ENCODE peak calls at places on chromosomes 4 and X, in six cellular contexts. W is fibroblast of villous mesenchyme, T is mesendoderm, N is Right ventricle myocardium superior, L is adrenal gland, V is mucosa of descending colon. X is an unnamed sample.

GRCh38 chr4:123083612-123084011 is 161.2 kb upstream of the NUDT6 start:
- DNase-seq in L (no peak), W (no peak), V (no peak), T (no peak), N (no peak), X (no peak)

GRCh38 chrX:46838974-46839480 is 2.2 kb downstream of the RP2 start:
- DNase-seq in T (no peak), V (no peak), W (peak), N (no peak), L (no peak), X (peak)

GRCh38 chr4:24042094-24042493 is 152.2 kb upstream of the PPARGC1A start:
- DNase-seq in N (no peak), V (no peak), W (peak), L (no peak), T (no peak), X (peak)

GRCh38 chrX:103376979-103377324 is 614 bp downstream of the BEX3 start:
- DNase-seq in W (no peak), L (peak), T (peak), V (peak), N (no peak), X (peak)

GRCh38 chrX:20517565-20517964 is 250.9 kb upstream of the RPS6KA3 start:
- DNase-seq in T (no peak), N (no peak), W (no peak), V (no peak), L (no peak), X (peak)

GRCh38 chr4:162684371-162684700 is 482.4 kb downstream of the NAF1 start:
- DNase-seq in N (no peak), V (no peak), T (no peak), W (no peak), L (no peak), X (no peak)

GRCh38 chr4:120517966-120518365 is 404.6 kb downstream of the PRDM5 start:
- DNase-seq in N (no peak), V (no peak), T (peak), L (peak), W (peak), X (peak)

GRCh38 chrX:154398668-154399526 is 720 bp downstream of the RPL10 start:
- DNase-seq in W (peak), L (peak), T (peak), V (peak), N (peak), X (peak)

GRCh38 chr4:120927758-120928409 is 5.4 kb upstream of the PRDM5 start:
- DNase-seq in V (no peak), N (no peak), T (no peak), W (no peak), L (no peak), X (peak)

GRCh38 chrX:99184153-99184552 is 1225.9 kb downstream of the PCDH19 start:
- DNase-seq in V (no peak), T (no peak), L (no peak), W (no peak), N (no peak), X (no peak)

GRCh38 chr4:7677799-7678301 is 243.1 kb upstream of the PSAPL1 start:
- DNase-seq in N (no peak), T (no peak), W (no peak), V (no peak), L (no peak), X (no peak)

X was measured in fibroblast of lung.